ENCODE peak calls at places on chromosomes 3 and 15, in nine cellular contexts. R is KBM-7; G is stimulated activated CD8-positive, alpha-beta memory T cell treated with anti-CD3 and anti-CD28 coated beads, Interleukin-4, amount 100 ng/mL, for 24 hours; D is HEK293T; X is mammary epithelial cell; B is NCI-H69; L is MCF 10A; N is dorsolateral prefrontal cortex; W is DMS153. P is an unnamed sample.

GRCh38 chr3:125480656-125481374 is 39.2 kb downstream of the SNX4 start:
- DNase-seq in R (no peak), G (no peak), D (no peak), X (peak; percentile 20), B (no peak), L (peak; percentile 46), N (no peak), W (no peak), P (no peak)

GRCh38 chr3:120417272-120417911 is 33.4 kb downstream of the FSTL1 start:
- DNase-seq in R (peak; percentile 98), G (peak; percentile 76), D (peak; percentile 93), X (peak; percentile 95), B (peak; percentile 92), L (peak; percentile 97), N (peak; percentile 94), W (peak; percentile 92), P (peak; percentile 99)

GRCh38 chr15:65638681-65639089 is 16.9 kb downstream of the SLC24A1 start:
- DNase-seq in R (peak; percentile 92), G (no peak), D (peak; percentile 78), X (peak; percentile 71), B (peak; percentile 90), L (peak; percentile 86), N (no peak), W (no peak), P (peak; percentile 81)

GRCh38 chr3:146161725-146162047 is 702 bp upstream of the PLOD2 start:
- DNase-seq in R (no peak), G (no peak), D (peak; percentile 29), X (no peak), B (peak; percentile 69), L (peak; percentile 52), N (peak; percentile 47), W (no peak), P (peak; percentile 61)

GRCh38 chr3:70992557-70992956 is 591.0 kb downstream of the FOXP1 start:
- DNase-seq in R (no peak), G (no peak), D (no peak), X (no peak), B (no peak), L (no peak), N (no peak), W (no peak), P (no peak)

GRCh38 chr15:73631915-73632669 is 1.1 kb downstream of the NPTN start:
- DNase-seq in R (peak; percentile 73), G (no peak), D (peak; percentile 39), X (peak; percentile 59), B (peak; percentile 31), L (peak; percentile 60), N (no peak), W (no peak), P (peak; percentile 49)

GRCh38 chr3:134904333-134904771 is 109.3 kb downstream of the EPHB1 start:
- DNase-seq in R (no peak), G (peak; percentile 6), D (no peak), X (no peak), B (peak; percentile 30), L (no peak), N (no peak), W (no peak), P (no peak)

GRCh38 chr3:194828126-194828525 is 142.4 kb downstream of the FAM43A start:
- DNase-seq in R (no peak), G (no peak), D (no peak), X (no peak), B (no peak), L (no peak), N (no peak), W (no peak), P (no peak)

P was measured in PC-3.